ENCODE peak calls at places on chromosomes 13 and 19, in ten cellular contexts. M is body of pancreas, A is H1, Z is adrenal gland, U is breast epithelium, R is gastrocnemius medialis, G is uterus, B is A549, V is stomach, N is transverse colon. I is an unnamed sample.
A peak's percentile ranks its signal among the peaks of the same experiment; 100 is the strongest.

GRCh38 chr13:53010374-53011105 is 18.1 kb upstream of the OLFM4 start:
- DNase-seq in V (peak; percentile 77), G (no peak), R (no peak), A (no peak), N (peak; percentile 43), Z (no peak), U (no peak), B (no peak), M (peak; percentile 93), I (no peak)

GRCh38 chr13:103466761-103467160 is 400.5 kb upstream of the SLC10A2 start:
- DNase-seq in N (no peak), A (no peak), B (peak; percentile 10), V (no peak), U (no peak), G (no peak), R (no peak), Z (no peak), M (no peak), I (no peak)

GRCh38 chr19:17052439-17052838 is 22.8 kb downstream of the HAUS8 start:
- DNase-seq in U (no peak), Z (peak; percentile 82), V (peak; percentile 32), G (peak; percentile 35), R (no peak), A (no peak), M (peak; percentile 31), B (peak; percentile 42), N (peak; percentile 64), I (no peak)

GRCh38 chr13:95335667-95336066 is 34.4 kb upstream of the ABCC4 start:
- DNase-seq in M (no peak), V (no peak), U (no peak), G (no peak), B (no peak), Z (no peak), R (no peak), N (no peak), A (no peak), I (no peak)

GRCh38 chr13:46345866-46346265 is 41.2 kb downstream of the RUBCNL start:
- DNase-seq in V (no peak), R (no peak), M (peak; percentile 82), U (no peak), Z (no peak), B (no peak), N (no peak), G (no peak), A (no peak), I (no peak)

GRCh38 chr13:51733656-51734334 is 70.2 kb downstream of the DHRS12 start:
- DNase-seq in M (no peak), B (no peak), V (no peak), A (no peak), Z (no peak), N (no peak), R (peak; percentile 28), G (no peak), U (no peak), I (no peak)

GRCh38 chr13:73341748-73342147 is 282.9 kb downstream of the KLF5 start:
- DNase-seq in G (no peak), R (no peak), Z (no peak), U (no peak), B (no peak), A (no peak), M (no peak), V (no peak), N (no peak), I (no peak)

GRCh38 chr13:50892162-50892944 is 17.2 kb upstream of the RNASEH2B start:
- DNase-seq in M (no peak), V (no peak), G (no peak), R (no peak), A (no peak), Z (no peak), U (no peak), N (peak; percentile 40), B (no peak), I (no peak)

GRCh38 chr13:67515895-67516294 is 285.8 kb upstream of the PCDH9 start:
- DNase-seq in Z (no peak), G (no peak), B (no peak), M (no peak), R (no peak), V (no peak), A (no peak), N (no peak), U (no peak), I (no peak)

GRCh38 chr19:19418548-19419260 is 13.2 kb downstream of the GATAD2A start:
- DNase-seq in Z (no peak), A (no peak), M (no peak), N (no peak), V (no peak), G (no peak), B (no peak), U (no peak), R (no peak), I (no peak)

GRCh38 chr19:17026706-17027427 is at the start of gene CPAMD8:
- DNase-seq in B (no peak), R (no peak), U (no peak), M (no peak), V (no peak), N (no peak), A (no peak), G (no peak), Z (no peak), I (peak; percentile 65)

DNA sequence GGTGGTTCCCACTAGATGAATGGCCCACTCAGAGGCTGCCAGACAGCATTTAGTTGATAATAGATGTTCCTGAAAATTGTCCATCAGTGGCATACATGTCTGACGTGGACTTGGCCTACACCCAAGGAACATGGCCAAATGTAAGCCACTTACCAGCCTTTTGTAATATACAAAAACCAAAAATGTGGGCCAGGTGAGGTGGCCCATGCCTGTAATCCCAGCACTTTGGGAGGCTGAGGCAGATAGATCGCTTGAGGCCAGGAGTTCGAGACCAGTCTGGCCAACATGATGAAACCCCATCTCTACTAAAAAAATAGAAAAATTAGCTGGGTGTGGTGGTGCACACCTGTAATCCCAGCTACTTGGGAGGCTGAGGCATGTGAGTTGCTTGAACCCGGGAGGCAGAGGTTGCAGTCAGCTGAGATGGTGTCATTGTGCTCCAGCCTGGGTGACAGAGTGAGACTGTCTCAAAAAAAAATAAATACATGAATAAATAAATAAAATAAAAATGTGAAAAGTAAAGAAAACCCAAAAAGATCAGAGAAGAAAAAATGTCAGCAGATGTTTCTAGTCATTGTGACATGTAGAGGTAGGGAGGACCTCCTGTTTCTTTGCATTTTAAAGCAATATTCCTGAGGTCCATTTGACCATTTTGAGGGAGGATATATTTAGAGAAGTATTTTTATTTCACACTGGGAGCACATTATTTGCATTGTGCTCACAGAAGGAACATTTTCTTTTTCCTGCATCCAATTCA is 7.1 kb upstream of the WTIP start:
- DNase-seq in G (no peak), V (no peak), N (no peak), M (no peak), R (no peak), A (no peak), Z (no peak), U (no peak), B (no peak), I (no peak)
- H3K27ac ChIP-seq in G (peak overlapping the region; percentile 58), V (no peak overlapping the region), N (no peak overlapping the region), M (no peak overlapping the region), R (no peak overlapping the region), A (no peak overlapping the region), Z (no peak overlapping the region), U (no peak overlapping the region), B (no peak overlapping the region), I (no peak overlapping the region)

GRCh38 chr19:18278521-18279265 is 2.7 kb downstream of the JUND start:
- DNase-seq in R (no peak), M (peak; percentile 36), U (no peak), N (peak; percentile 55), G (no peak), A (no peak), Z (no peak), B (peak; percentile 44), V (peak; percentile 52), I (no peak)
- TF ChIP-seq POLR2A in R (no peak), M (peak; percentile 48), U (no peak), N (peak; percentile 5), G (no peak), A (peak; percentile 30), Z (peak; percentile 19), B (no peak), V (no peak), I (no peak)

GRCh38 chr19:4503224-4504170 is 14.8 kb downstream of the PLIN4 start:
- DNase-seq in R (no peak), Z (no peak), U (no peak), G (no peak), V (no peak), A (no peak), M (no peak), N (no peak), B (no peak), I (no peak)
- H3K4me3 ChIP-seq in R (no peak overlapping the region), Z (no peak overlapping the region), U (no peak overlapping the region), G (no peak overlapping the region), V (no peak overlapping the region), A (no peak overlapping the region), M (no peak overlapping the region), N (no peak overlapping the region), B (no peak overlapping the region), I (no peak overlapping the region)

DNA sequence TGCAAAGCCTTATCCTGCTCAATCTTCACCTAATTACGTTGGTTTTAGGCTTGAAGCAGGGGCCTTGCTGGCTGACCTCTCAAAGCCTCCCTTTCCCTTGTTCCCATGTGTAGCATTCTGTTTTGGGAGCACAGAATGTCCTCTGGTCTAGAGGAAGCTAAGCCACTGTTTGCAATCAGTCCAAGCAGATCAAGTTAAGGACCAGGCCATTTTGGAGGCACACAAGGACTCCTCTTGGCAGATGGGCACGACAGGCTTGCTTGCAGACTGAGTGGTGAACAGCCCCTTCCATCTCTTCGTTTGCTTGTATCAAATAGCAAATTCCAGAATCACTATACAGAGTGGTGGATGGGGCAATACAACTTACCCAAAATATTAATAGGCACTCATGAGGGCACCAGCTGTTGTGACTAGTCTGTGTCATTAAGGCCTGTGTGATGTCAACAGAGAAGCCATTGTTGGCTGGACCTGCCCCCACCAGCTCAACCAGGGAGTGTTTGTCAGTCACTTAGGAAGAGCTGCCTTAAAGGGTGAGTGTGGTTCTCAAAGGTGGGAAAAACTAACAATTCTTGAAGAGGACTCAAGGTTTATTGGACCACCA is 215.5 kb upstream of the SERP2 start:
- DNase-seq in M (no peak), A (no peak), B (no peak), Z (no peak), G (no peak), V (no peak), U (no peak), R (peak; percentile 89), N (no peak), I (no peak)
- H3K27ac ChIP-seq in M (no peak overlapping the region), A (no peak overlapping the region), B (peak overlapping the region; percentile 79), Z (no peak overlapping the region), G (no peak overlapping the region), V (peak overlapping the region; percentile 56), U (peak overlapping the region; percentile 68), R (peak overlapping the region; percentile 94), N (no peak overlapping the region), I (no peak overlapping the region)

GRCh38 chr13:79806821-79807220 is 325.9 kb downstream of the NDFIP2 start:
- DNase-seq in N (no peak), A (no peak), M (no peak), R (no peak), Z (no peak), B (no peak), U (no peak), G (no peak), V (no peak), I (no peak)
- TF ChIP-seq POLR2A in N (no peak), A (no peak), M (no peak), R (no peak), Z (no peak), B (no peak), U (no peak), G (no peak), V (no peak), I (no peak)

I was measured in heart left ventricle.